ENCODE peak calls at places on chromosomes 16 and 17, in eight cellular contexts. I, S, P, W, D, V, E and H are unnamed samples. For H3K27me3, the result is how much of the 10 kb centered on the place peaks cover.

GRCh38 chr17:1882836-1883235 is 53.0 kb downstream of the RPA1 start:
- DNase-seq in I (no peak), S (no peak), P (no peak), W (no peak), D (no peak), V (no peak), E (peak), H (no peak)

GRCh38 chr16:19123535-19124178 is 9.9 kb downstream of the ITPRIPL2 start:
- DNase-seq in I (peak), S (no peak), P (no peak), W (no peak), D (no peak), V (no peak), E (no peak), H (no peak)

GRCh38 chr17:5286846-5287245 is 4.8 kb downstream of the RABEP1 start:
- DNase-seq in I (no peak), S (no peak), P (no peak), W (no peak), D (no peak), V (no peak), E (no peak), H (no peak)

GRCh38 chr16:29807426-29808218 is 1.3 kb downstream of the MAZ start:
- DNase-seq in I (peak), S (peak), P (peak), W (peak), D (peak), V (peak), E (peak), H (peak)

GRCh38 chr17:19867654-19868395 is at the start of gene ULK2:
- DNase-seq in I (peak), S (peak), P (peak), W (no peak), D (peak), V (peak), E (peak), H (peak)

GRCh38 chr17:38510424-38511125 is 82.3 kb downstream of the ARHGAP23 start:
- DNase-seq in I (no peak), S (no peak), P (no peak), W (no peak), D (no peak), V (no peak), E (no peak), H (no peak)

GRCh38 chr17:47775181-47775580 is 42.1 kb downstream of the TBX21 start:
- DNase-seq in I (no peak), S (no peak), P (no peak), W (no peak), D (no peak), V (no peak), E (no peak), H (no peak)

GRCh38 chr17:32625971-32626370 is 139.2 kb downstream of the CDK5R1 start:
- DNase-seq in I (no peak), S (no peak), P (no peak), W (no peak), D (no peak), V (no peak), E (no peak), H (no peak)

GRCh38 chr16:26857371-26857770 is 209.4 kb upstream of the C16orf82 start:
- DNase-seq in I (no peak), S (no peak), P (no peak), W (no peak), D (no peak), V (no peak), E (no peak), H (no peak)

GRCh38 chr16:29875206-29875605 is 12.2 kb upstream of the CDIPT start:
- DNase-seq in I (no peak), S (no peak), P (no peak), W (no peak), D (no peak), V (no peak), E (no peak), H (no peak)

GRCh38 chr17:81723651-81724209 is 11.6 kb downstream of the SLC25A10 start:
- DNase-seq in I (no peak), S (no peak), P (no peak), W (no peak), D (no peak), V (no peak), E (no peak), H (no peak)

GRCh38 chr16:74309789-74310781 is 13.5 kb downstream of the PSMD7 start:
- DNase-seq in I (no peak), S (no peak), P (peak), W (no peak), D (no peak), V (peak), E (no peak), H (no peak)

GRCh38 chr17:33668516-33668915 is 375.4 kb upstream of the ASIC2 start:
- DNase-seq in I (no peak), S (no peak), P (no peak), W (no peak), D (no peak), V (no peak), E (no peak), H (no peak)

GRCh38 chr16:88430524-88431446 is 22.3 kb upstream of the ZFPM1 start:
- DNase-seq in I (peak), S (no peak), P (no peak), W (no peak), D (no peak), V (no peak), E (peak), H (no peak)

DNA sequence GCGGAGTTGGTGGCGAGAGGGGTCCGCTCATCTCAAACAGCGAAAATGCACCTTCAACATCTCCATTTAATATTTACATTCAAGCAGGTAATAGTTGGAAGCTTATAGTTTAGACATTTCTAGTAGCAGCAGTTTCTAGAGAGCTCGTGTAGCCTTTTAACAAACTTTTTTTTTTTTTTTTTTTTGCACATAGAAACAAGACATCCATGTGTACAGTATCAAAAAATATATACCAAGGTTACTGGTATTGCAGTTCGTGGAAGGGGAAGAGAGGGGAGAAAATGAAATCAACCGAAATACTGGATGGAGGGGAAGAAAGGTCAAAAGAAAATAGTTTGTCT is 6.2 kb downstream of the CBX4 start:
- DNase-seq in I (no peak), S (no peak), P (no peak), W (no peak), D (no peak), V (no peak), E (no peak), H (no peak)
- H3K27me3 ChIP-seq in I (under half), S (under half), P (under half), W (under half), D (under half), V (under half), E (under half), H (under half)

DNA sequence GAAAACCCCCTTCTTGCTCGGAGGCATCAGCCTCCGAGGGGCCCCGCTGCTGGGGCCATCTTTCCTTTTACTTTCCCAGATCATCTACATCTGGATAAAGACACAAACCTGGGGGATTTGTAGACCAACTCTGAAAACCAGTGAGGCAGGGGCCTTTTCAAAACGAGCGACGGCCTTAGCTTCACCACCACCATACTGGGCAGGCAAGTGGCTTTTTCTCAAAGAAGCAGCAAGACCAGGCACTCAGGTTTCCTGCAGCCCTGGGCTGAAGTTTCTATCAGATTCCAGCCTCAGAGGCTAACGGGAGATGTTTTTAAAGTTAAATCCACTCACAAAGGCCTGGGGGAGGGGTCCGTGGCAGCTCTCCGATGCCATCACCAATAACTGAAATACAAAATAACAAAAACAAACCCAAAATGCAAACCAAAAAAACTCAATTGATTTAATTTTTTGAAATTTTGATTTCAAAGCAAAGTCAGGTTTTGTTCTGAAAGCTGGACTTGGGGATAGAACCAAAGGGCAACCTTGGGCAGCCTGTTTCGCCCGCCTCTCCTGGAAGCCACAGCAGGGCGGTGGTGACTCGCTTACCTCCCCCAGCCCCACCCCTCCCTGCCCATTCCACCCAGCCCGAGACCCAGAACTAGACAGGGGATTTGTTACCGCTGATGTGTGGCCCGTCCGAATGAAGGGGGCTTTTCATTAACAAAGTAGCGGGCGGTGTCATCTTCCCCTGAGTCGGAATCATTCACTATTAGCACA is 55.8 kb downstream of the SALL1 start:
- DNase-seq in I (no peak), S (no peak), P (no peak), W (no peak), D (no peak), V (no peak), E (no peak), H (no peak)
- H3K27me3 ChIP-seq in I (under half), S (under half), P (under half), W (under half), D (under half), V (under half), E (under half), H (under half)

DNA sequence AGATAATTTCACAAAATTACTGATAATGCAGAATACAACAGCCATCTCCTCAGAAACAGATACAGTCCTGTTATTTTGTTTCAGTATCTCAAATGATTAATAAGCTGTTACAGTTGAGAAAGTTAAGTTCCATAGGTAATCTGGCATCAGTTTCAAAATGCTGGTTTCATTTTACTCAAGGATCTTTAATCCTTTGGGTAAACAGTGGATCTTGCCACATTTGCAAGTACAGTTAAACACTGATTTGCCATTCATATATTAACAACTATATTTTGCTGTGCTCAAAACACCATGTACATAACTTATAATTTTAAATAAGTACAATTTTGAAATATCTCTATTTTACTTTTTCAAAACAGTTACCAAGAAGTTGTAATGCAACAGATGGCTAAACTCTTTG is 31.2 kb downstream of the RPGRIP1L start:
- DNase-seq in I (no peak), S (no peak), P (no peak), W (no peak), D (no peak), V (no peak), E (no peak), H (no peak)
- H3K27me3 ChIP-seq in I (under half), S (under half), P (under half), W (under half), D (under half), V (under half), E (under half), H (under half)

DNA sequence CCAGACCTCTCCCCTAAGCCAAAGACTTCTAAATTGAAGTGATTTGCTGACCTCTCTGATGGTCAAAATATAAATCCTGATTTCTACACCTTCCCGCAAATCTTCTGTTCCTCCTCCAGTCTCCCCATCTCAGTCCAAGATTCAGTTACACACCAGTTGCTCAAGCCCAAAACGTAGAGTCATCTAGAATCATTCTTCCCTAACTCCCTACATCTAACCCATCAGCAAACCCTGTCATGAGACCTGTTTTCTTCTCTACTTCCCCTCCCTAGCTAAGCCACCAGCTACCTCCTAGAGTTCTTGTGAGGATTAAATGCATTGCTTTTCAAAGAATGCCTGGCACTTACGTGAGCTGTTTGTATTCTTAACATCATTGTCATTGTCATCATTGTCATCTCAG is 14.7 kb downstream of the PMP22 start:
- DNase-seq in I (no peak), S (no peak), P (no peak), W (no peak), D (no peak), V (no peak), E (no peak), H (no peak)
- H3K27me3 ChIP-seq in I (under half), S (under half), P (under half), W (under half), D (under half), V (under half), E (under half), H (under half)

GRCh38 chr16:58492066-58492465 is 7.9 kb upstream of the NDRG4 start:
- DNase-seq in I (no peak), S (no peak), P (no peak), W (no peak), D (peak), V (no peak), E (no peak), H (no peak)
- H3K27me3 ChIP-seq in I (under half), S (under half), P (under half), W (under half), D (under half), V (under half), E (under half), H (under half)

DNA sequence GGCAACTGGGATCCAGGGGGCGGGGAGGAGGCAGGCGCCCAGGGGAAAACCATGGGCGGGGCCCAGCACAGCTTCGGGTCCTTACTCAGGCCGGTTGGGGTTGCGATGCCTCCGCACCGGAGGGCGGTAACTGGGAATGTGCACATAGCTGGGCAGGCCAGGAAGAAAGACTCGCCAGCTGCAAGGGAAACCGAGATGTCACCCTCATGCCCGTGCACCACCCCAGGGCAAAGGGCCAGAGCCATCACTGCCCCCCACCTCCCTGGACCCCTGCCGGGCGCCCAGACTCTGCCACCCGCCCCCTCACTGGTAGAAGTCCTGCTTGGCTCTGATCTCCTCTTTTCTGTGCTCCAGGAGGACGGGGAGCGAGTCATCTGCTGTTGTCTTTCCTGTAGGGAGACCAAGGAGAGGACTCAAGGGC is 6.7 kb downstream of the ALOX12B start:
- DNase-seq in I (no peak), S (peak), P (no peak), W (no peak), D (no peak), V (no peak), E (no peak), H (no peak)
- H3K27me3 ChIP-seq in I (under half), S (under half), P (half or more), W (under half), D (under half), V (half or more), E (under half), H (under half)

GRCh38 chr17:41278176-41278955 is 2.9 kb downstream of the KRTAP9-7 start:
- DNase-seq in I (no peak), S (no peak), P (no peak), W (no peak), D (no peak), V (no peak), E (no peak), H (no peak)

GRCh38 chr17:41287050-41287449 is 11.6 kb downstream of the KRTAP9-7 start:
- DNase-seq in I (no peak), S (no peak), P (no peak), W (no peak), D (no peak), V (no peak), E (no peak), H (no peak)

GRCh38 chr17:41284546-41284945 is 9.0 kb downstream of the KRTAP9-7 start:
- DNase-seq in I (no peak), S (no peak), P (no peak), W (no peak), D (no peak), V (no peak), E (no peak), H (no peak)

DNA sequence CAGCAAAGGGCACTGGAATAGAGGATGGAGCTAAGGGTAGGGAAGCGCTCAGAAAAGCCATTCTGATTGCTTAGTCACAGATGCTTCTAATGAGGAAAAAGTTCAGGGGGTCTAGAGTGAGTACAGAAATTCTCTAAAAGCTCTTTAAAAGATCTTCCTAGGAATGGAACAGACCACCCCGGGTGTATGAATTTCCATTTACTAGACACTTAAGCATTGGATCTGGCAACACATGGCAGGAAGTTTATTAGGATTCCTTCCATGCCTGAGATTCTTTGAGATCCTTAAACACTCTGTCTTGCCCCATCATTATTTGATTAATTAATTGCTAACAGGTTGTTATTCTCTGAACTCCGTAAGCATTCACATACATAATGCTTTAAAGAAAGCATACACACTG is 8.5 kb downstream of the KRTAP9-7 start:
- DNase-seq in I (no peak), S (no peak), P (peak), W (no peak), D (no peak), V (no peak), E (no peak), H (no peak)
- H3K27me3 ChIP-seq in I (under half), S (under half), P (under half), W (under half), D (under half), V (under half), E (under half), H (under half)

DNA sequence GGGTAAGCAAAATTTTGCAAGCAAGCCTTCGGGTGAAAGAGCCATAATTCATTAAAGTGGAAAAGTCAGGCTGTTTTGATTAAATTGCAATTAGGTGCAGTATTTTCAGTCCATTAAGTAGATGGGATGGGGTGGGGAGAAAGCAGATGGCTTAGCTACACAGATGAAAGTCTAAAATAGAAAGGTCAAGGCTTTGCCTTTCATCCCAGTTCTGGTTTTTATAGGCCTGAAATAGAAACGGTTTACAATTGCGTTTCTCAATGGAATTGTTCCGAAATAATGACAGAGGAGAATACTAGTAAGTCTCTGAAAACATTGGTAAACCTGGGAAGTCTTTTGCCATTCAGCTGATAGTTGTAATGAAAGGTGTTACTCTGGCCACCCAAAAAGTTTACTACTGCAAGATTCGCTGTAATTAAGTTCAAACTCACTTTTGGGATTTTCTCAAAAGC is 1.5 kb downstream of the PPM1E start:
- DNase-seq in I (no peak), S (no peak), P (no peak), W (no peak), D (no peak), V (no peak), E (no peak), H (no peak)
- H3K27me3 ChIP-seq in I (under half), S (under half), P (under half), W (under half), D (under half), V (under half), E (under half), H (under half)

GRCh38 chr17:43114101-43114691 is 11.0 kb downstream of the BRCA1 start:
- DNase-seq in I (no peak), S (no peak), P (no peak), W (no peak), D (no peak), V (no peak), E (no peak), H (no peak)
- H3K27me3 ChIP-seq in I (under half), S (under half), P (under half), W (under half), D (under half), V (under half), E (under half), H (under half)